ENCODE peak calls at places on chromosomes 7 and 10, in seven cellular contexts. One of them, this sample, is unnamed.

GRCh38 chr10:14658331-14659122 is 116.2 kb downstream of the FAM107B start:
- DNase-seq in NCI-H1930: no peak
- DNase-seq in head of caudate nucleus: no peak
- DNase-seq in fibroblast of mammary gland: peak
- DNase-seq in stimulated activated CD8-positive, alpha-beta memory T cell treated with anti-CD3 and anti-CD28 coated beads, Interleukin-4, amount 100 ng/mL, for 1 hour: no peak
- DNase-seq in neuronal stem cell: no peak
- DNase-seq in midbrain: no peak
- DNase-seq in this sample: no peak

GRCh38 chr7:39510738-39511372 is 55.3 kb upstream of the YAE1 start:
- DNase-seq in head of caudate nucleus: no peak
- DNase-seq in midbrain: no peak
- DNase-seq in neuronal stem cell: no peak
- DNase-seq in stimulated activated CD8-positive, alpha-beta memory T cell treated with anti-CD3 and anti-CD28 coated beads, Interleukin-4, amount 100 ng/mL, for 1 hour: no peak
- DNase-seq in fibroblast of mammary gland: peak
- DNase-seq in NCI-H1930: no peak
- DNase-seq in this sample: no peak

GRCh38 chr10:2627969-2628368 is 439.4 kb upstream of the PFKP start:
- DNase-seq in head of caudate nucleus: no peak
- DNase-seq in midbrain: no peak
- DNase-seq in stimulated activated CD8-positive, alpha-beta memory T cell treated with anti-CD3 and anti-CD28 coated beads, Interleukin-4, amount 100 ng/mL, for 1 hour: no peak
- DNase-seq in fibroblast of mammary gland: no peak
- DNase-seq in NCI-H1930: no peak
- DNase-seq in neuronal stem cell: no peak
- DNase-seq in this sample: no peak

GRCh38 chr7:3495957-3496356 is 194.9 kb downstream of the SDK1 start:
- DNase-seq in fibroblast of mammary gland: no peak
- DNase-seq in NCI-H1930: no peak
- DNase-seq in head of caudate nucleus: no peak
- DNase-seq in neuronal stem cell: no peak
- DNase-seq in midbrain: no peak
- DNase-seq in stimulated activated CD8-positive, alpha-beta memory T cell treated with anti-CD3 and anti-CD28 coated beads, Interleukin-4, amount 100 ng/mL, for 1 hour: no peak
- DNase-seq in this sample: no peak

GRCh38 chr7:130356760-130357611 is 12.4 kb downstream of the CPA5 start:
- DNase-seq in stimulated activated CD8-positive, alpha-beta memory T cell treated with anti-CD3 and anti-CD28 coated beads, Interleukin-4, amount 100 ng/mL, for 1 hour: no peak
- DNase-seq in head of caudate nucleus: peak
- DNase-seq in NCI-H1930: no peak
- DNase-seq in fibroblast of mammary gland: peak
- DNase-seq in neuronal stem cell: no peak
- DNase-seq in midbrain: no peak
- DNase-seq in this sample: no peak

GRCh38 chr10:110488944-110489343 is 8.8 kb upstream of the DUSP5 start:
- DNase-seq in NCI-H1930: no peak
- DNase-seq in midbrain: no peak
- DNase-seq in fibroblast of mammary gland: no peak
- DNase-seq in stimulated activated CD8-positive, alpha-beta memory T cell treated with anti-CD3 and anti-CD28 coated beads, Interleukin-4, amount 100 ng/mL, for 1 hour: no peak
- DNase-seq in neuronal stem cell: no peak
- DNase-seq in head of caudate nucleus: no peak
- DNase-seq in this sample: no peak

GRCh38 chr10:113426181-113426837 is 126.5 kb upstream of the HABP2 start:
- DNase-seq in midbrain: no peak
- DNase-seq in fibroblast of mammary gland: no peak
- DNase-seq in stimulated activated CD8-positive, alpha-beta memory T cell treated with anti-CD3 and anti-CD28 coated beads, Interleukin-4, amount 100 ng/mL, for 1 hour: no peak
- DNase-seq in NCI-H1930: no peak
- DNase-seq in head of caudate nucleus: no peak
- DNase-seq in neuronal stem cell: no peak
- DNase-seq in this sample: no peak

GRCh38 chr10:3781458-3782098 is 3.4 kb downstream of the KLF6 start:
- DNase-seq in fibroblast of mammary gland: peak
- DNase-seq in head of caudate nucleus: no peak
- DNase-seq in neuronal stem cell: no peak
- DNase-seq in NCI-H1930: no peak
- DNase-seq in stimulated activated CD8-positive, alpha-beta memory T cell treated with anti-CD3 and anti-CD28 coated beads, Interleukin-4, amount 100 ng/mL, for 1 hour: no peak
- DNase-seq in midbrain: peak
- DNase-seq in this sample: peak

GRCh38 chr7:46360811-46361210 is 439.7 kb upstream of the IGFBP3 start:
- DNase-seq in neuronal stem cell: no peak
- DNase-seq in stimulated activated CD8-positive, alpha-beta memory T cell treated with anti-CD3 and anti-CD28 coated beads, Interleukin-4, amount 100 ng/mL, for 1 hour: no peak
- DNase-seq in head of caudate nucleus: no peak
- DNase-seq in midbrain: no peak
- DNase-seq in NCI-H1930: no peak
- DNase-seq in fibroblast of mammary gland: no peak
- DNase-seq in this sample: no peak

GRCh38 chr10:84665883-84666463 is 337.6 kb downstream of the CCSER2 start:
- DNase-seq in neuronal stem cell: no peak
- DNase-seq in midbrain: no peak
- DNase-seq in NCI-H1930: no peak
- DNase-seq in stimulated activated CD8-positive, alpha-beta memory T cell treated with anti-CD3 and anti-CD28 coated beads, Interleukin-4, amount 100 ng/mL, for 1 hour: no peak
- DNase-seq in fibroblast of mammary gland: no peak
- DNase-seq in head of caudate nucleus: no peak
- DNase-seq in this sample: peak

GRCh38 chr10:69259547-69260243 is 18.6 kb upstream of the HK1 start:
- DNase-seq in fibroblast of mammary gland: no peak
- DNase-seq in head of caudate nucleus: no peak
- DNase-seq in neuronal stem cell: no peak
- DNase-seq in midbrain: no peak
- DNase-seq in NCI-H1930: no peak
- DNase-seq in stimulated activated CD8-positive, alpha-beta memory T cell treated with anti-CD3 and anti-CD28 coated beads, Interleukin-4, amount 100 ng/mL, for 1 hour: no peak
- DNase-seq in this sample: no peak

GRCh38 chr7:85890244-85890811 is 703.5 kb upstream of the SEMA3D start:
- DNase-seq in midbrain: peak
- DNase-seq in fibroblast of mammary gland: peak
- DNase-seq in neuronal stem cell: peak
- DNase-seq in NCI-H1930: peak
- DNase-seq in stimulated activated CD8-positive, alpha-beta memory T cell treated with anti-CD3 and anti-CD28 coated beads, Interleukin-4, amount 100 ng/mL, for 1 hour: no peak
- DNase-seq in head of caudate nucleus: no peak
- DNase-seq in this sample: no peak

GRCh38 chr7:34564091-34564490 is 93.9 kb upstream of the NPSR1 start:
- DNase-seq in NCI-H1930: no peak
- DNase-seq in fibroblast of mammary gland: no peak
- DNase-seq in head of caudate nucleus: no peak
- DNase-seq in stimulated activated CD8-positive, alpha-beta memory T cell treated with anti-CD3 and anti-CD28 coated beads, Interleukin-4, amount 100 ng/mL, for 1 hour: no peak
- DNase-seq in midbrain: no peak
- DNase-seq in neuronal stem cell: no peak
- DNase-seq in this sample: no peak

GRCh38 chr10:7161484-7162283 is 249.2 kb downstream of the SFMBT2 start:
- DNase-seq in stimulated activated CD8-positive, alpha-beta memory T cell treated with anti-CD3 and anti-CD28 coated beads, Interleukin-4, amount 100 ng/mL, for 1 hour: no peak
- DNase-seq in NCI-H1930: no peak
- DNase-seq in fibroblast of mammary gland: peak
- DNase-seq in midbrain: no peak
- DNase-seq in head of caudate nucleus: no peak
- DNase-seq in neuronal stem cell: no peak
- DNase-seq in this sample: no peak

GRCh38 chr10:115941247-115941840 is 331.7 kb downstream of the GFRA1 start:
- DNase-seq in midbrain: no peak
- DNase-seq in fibroblast of mammary gland: no peak
- DNase-seq in neuronal stem cell: no peak
- DNase-seq in NCI-H1930: no peak
- DNase-seq in stimulated activated CD8-positive, alpha-beta memory T cell treated with anti-CD3 and anti-CD28 coated beads, Interleukin-4, amount 100 ng/mL, for 1 hour: no peak
- DNase-seq in head of caudate nucleus: no peak
- DNase-seq in this sample: no peak

GRCh38 chr7:29919790-29920189 is 69.8 kb downstream of the SCRN1 start:
- DNase-seq in fibroblast of mammary gland: no peak
- DNase-seq in neuronal stem cell: no peak
- DNase-seq in midbrain: no peak
- DNase-seq in stimulated activated CD8-positive, alpha-beta memory T cell treated with anti-CD3 and anti-CD28 coated beads, Interleukin-4, amount 100 ng/mL, for 1 hour: no peak
- DNase-seq in NCI-H1930: no peak
- DNase-seq in head of caudate nucleus: no peak
- DNase-seq in this sample: no peak

GRCh38 chr10:76111986-76112825 is 680.8 kb downstream of the LRMDA start:
- DNase-seq in fibroblast of mammary gland: no peak
- DNase-seq in NCI-H1930: no peak
- DNase-seq in stimulated activated CD8-positive, alpha-beta memory T cell treated with anti-CD3 and anti-CD28 coated beads, Interleukin-4, amount 100 ng/mL, for 1 hour: no peak
- DNase-seq in neuronal stem cell: no peak
- DNase-seq in midbrain: no peak
- DNase-seq in head of caudate nucleus: no peak
- DNase-seq in this sample: no peak

GRCh38 chr10:31121074-31121685 is 89.5 kb upstream of the ZNF438 start:
- DNase-seq in fibroblast of mammary gland: peak
- DNase-seq in NCI-H1930: no peak
- DNase-seq in midbrain: no peak
- DNase-seq in neuronal stem cell: no peak
- DNase-seq in stimulated activated CD8-positive, alpha-beta memory T cell treated with anti-CD3 and anti-CD28 coated beads, Interleukin-4, amount 100 ng/mL, for 1 hour: no peak
- DNase-seq in head of caudate nucleus: no peak
- DNase-seq in this sample: no peak